ENCODE peak calls at places on chromosome 12, in six cellular contexts. G is tibial nerve, V is lower leg skin, U is cardiac muscle cell, O is upper lobe of right lung, H is mucosa of descending colon. N is an unnamed sample.

GRCh38 chr12:27555316-27555715 is 31.3 kb downstream of the PPFIBP1 start:
- DNase-seq in G (no peak), V (no peak), U (no peak), O (no peak), H (no peak), N (no peak)

GRCh38 chr12:544941-545635 is 85.3 kb downstream of the B4GALNT3 start:
- DNase-seq in G (no peak), V (no peak), U (no peak), O (no peak), H (no peak), N (no peak)

GRCh38 chr12:124233041-124233836 is 61.7 kb upstream of the RFLNA start:
- DNase-seq in G (no peak), V (no peak), U (peak), O (no peak), H (peak), N (peak)

GRCh38 chr12:34406996-34407300 is 384.7 kb downstream of the ALG10 start:
- DNase-seq in G (peak), V (no peak), U (no peak), O (no peak), H (no peak), N (no peak)

GRCh38 chr12:116690016-116690709 is 47.7 kb downstream of the SPRING1 start:
- DNase-seq in G (no peak), V (no peak), U (no peak), O (no peak), H (no peak), N (no peak)

GRCh38 chr12:57619434-57620244 is 8.4 kb downstream of the ARHGEF25 start:
- DNase-seq in G (no peak), V (no peak), U (no peak), O (peak), H (peak), N (peak)

GRCh38 chr12:68319988-68320623 is 12.1 kb downstream of the MDM1 start:
- DNase-seq in G (no peak), V (no peak), U (peak), O (no peak), H (peak), N (no peak)

GRCh38 chr12:54230555-54230954 is 41.8 kb upstream of the SMUG1 start:
- DNase-seq in G (no peak), V (no peak), U (no peak), O (no peak), H (no peak), N (no peak)

GRCh38 chr12:51822956-51823355 is 25.6 kb downstream of the FIGNL2 start:
- DNase-seq in G (no peak), V (no peak), U (no peak), O (no peak), H (no peak), N (no peak)

GRCh38 chr12:70744133-70744532 is 106.9 kb upstream of the PTPRB start:
- DNase-seq in G (no peak), V (no peak), U (peak), O (no peak), H (no peak), N (peak)

GRCh38 chr12:121812320-121812871 is 8.6 kb downstream of the SETD1B start:
- DNase-seq in G (peak), V (no peak), U (peak), O (peak), H (peak), N (peak)

GRCh38 chr12:88553941-88554658 is 26.2 kb downstream of the KITLG start:
- DNase-seq in G (no peak), V (peak), U (peak), O (no peak), H (no peak), N (peak)

GRCh38 chr12:124700810-124701594 is 133.6 kb upstream of the NCOR2 start:
- DNase-seq in G (no peak), V (no peak), U (peak), O (peak), H (no peak), N (peak)

GRCh38 chr12:6292606-6293005 is 17.9 kb upstream of the PLEKHG6 start:
- DNase-seq in G (no peak), V (no peak), U (peak), O (no peak), H (no peak), N (peak)

GRCh38 chr12:86229772-86230171 is 26.4 kb downstream of the MGAT4C start:
- DNase-seq in G (no peak), V (no peak), U (no peak), O (no peak), H (no peak), N (no peak)

GRCh38 chr12:61739925-61740324 is 520.3 kb upstream of the USP15 start:
- DNase-seq in G (no peak), V (no peak), U (no peak), O (no peak), H (no peak), N (no peak)

GRCh38 chr12:89306827-89307498 is 45.3 kb downstream of the DUSP6 start:
- DNase-seq in G (no peak), V (no peak), U (no peak), O (no peak), H (no peak), N (peak)

GRCh38 chr12:10331642-10332239 is 24.1 kb downstream of the KLRD1 start:
- DNase-seq in G (no peak), V (no peak), U (peak), O (no peak), H (peak), N (peak)

GRCh38 chr12:40580346-40580745 is 111.9 kb upstream of the CNTN1 start:
- DNase-seq in G (no peak), V (no peak), U (no peak), O (no peak), H (no peak), N (no peak)

GRCh38 chr12:120971299-120972180 is 6.8 kb upstream of the HNF1A start:
- DNase-seq in G (no peak), V (peak), U (peak), O (no peak), H (peak), N (peak)

GRCh38 chr12:14849664-14850063 is 6.3 kb upstream of the ART4 start:
- DNase-seq in G (no peak), V (no peak), U (peak), O (no peak), H (no peak), N (peak)

GRCh38 chr12:95548056-95548538 is 3.2 kb downstream of the USP44 start:
- DNase-seq in G (no peak), V (no peak), U (peak), O (peak), H (no peak), N (no peak)

GRCh38 chr12:45794422-45794821 is 64.9 kb downstream of the ARID2 start:
- DNase-seq in G (no peak), V (no peak), U (no peak), O (no peak), H (no peak), N (no peak)

GRCh38 chr12:98896938-98897337 is 251.8 kb downstream of the APAF1 start:
- DNase-seq in G (no peak), V (no peak), U (peak), O (no peak), H (no peak), N (no peak)

GRCh38 chr12:98894412-98895085 is 249.5 kb downstream of the APAF1 start:
- DNase-seq in G (no peak), V (no peak), U (peak), O (no peak), H (no peak), N (no peak)

GRCh38 chr12:98893601-98894411 is 248.7 kb downstream of the APAF1 start:
- DNase-seq in G (no peak), V (no peak), U (no peak), O (no peak), H (no peak), N (no peak)

GRCh38 chr12:98893126-98893525 is 248.0 kb downstream of the APAF1 start:
- DNase-seq in G (no peak), V (no peak), U (no peak), O (no peak), H (no peak), N (no peak)

GRCh38 chr12:98895086-98895651 is 250.1 kb downstream of the APAF1 start:
- DNase-seq in G (no peak), V (no peak), U (no peak), O (no peak), H (no peak), N (no peak)
- H3K4me3 ChIP-seq in G (peak), V (no peak), U (peak), O (no peak), H (no peak), N (no peak)

GRCh38 chr12:73935817-73936216 is 601.8 kb upstream of the ATXN7L3B start:
- DNase-seq in G (no peak), V (no peak), U (no peak), O (no peak), H (no peak), N (peak)
- TF ChIP-seq CTCF in G (no peak), V (no peak), U (no peak), O (no peak), H (no peak), N (peak)

GRCh38 chr12:113152196-113152834 is 2.8 kb downstream of the CFAP73 start:
- DNase-seq in G (no peak), V (no peak), U (no peak), O (no peak), H (no peak), N (no peak)

GRCh38 chr12:113151655-113152054 is 2.1 kb downstream of the CFAP73 start:
- DNase-seq in G (no peak), V (no peak), U (no peak), O (no peak), H (no peak), N (no peak)

GRCh38 chr12:113146999-113147398 is 2.5 kb upstream of the CFAP73 start:
- DNase-seq in G (no peak), V (no peak), U (no peak), O (no peak), H (no peak), N (no peak)

GRCh38 chr12:113152835-113153814 is 3.6 kb downstream of the CFAP73 start:
- DNase-seq in G (peak), V (peak), U (peak), O (peak), H (peak), N (peak)

GRCh38 chr12:113149361-113150150 is at the start of gene CFAP73:
- DNase-seq in G (no peak), V (peak), U (peak), O (peak), H (peak), N (peak)
- H3K4me3 ChIP-seq in G (no peak), V (no peak), U (no peak), O (no peak), H (no peak), N (no peak)

GRCh38 chr12:66119229-66119869 is 11.2 kb downstream of the LLPH start:
- DNase-seq in G (no peak), V (no peak), U (no peak), O (no peak), H (no peak), N (no peak)

GRCh38 chr12:66117242-66117641 is 13.3 kb downstream of the LLPH start:
- DNase-seq in G (no peak), V (no peak), U (no peak), O (no peak), H (no peak), N (peak)

GRCh38 chr12:66118240-66118891 is 12.2 kb downstream of the LLPH start:
- DNase-seq in G (no peak), V (no peak), U (no peak), O (no peak), H (no peak), N (peak)

GRCh38 chr12:66119870-66120241 is 10.7 kb downstream of the LLPH start:
- DNase-seq in G (no peak), V (no peak), U (no peak), O (no peak), H (no peak), N (no peak)

DNA sequence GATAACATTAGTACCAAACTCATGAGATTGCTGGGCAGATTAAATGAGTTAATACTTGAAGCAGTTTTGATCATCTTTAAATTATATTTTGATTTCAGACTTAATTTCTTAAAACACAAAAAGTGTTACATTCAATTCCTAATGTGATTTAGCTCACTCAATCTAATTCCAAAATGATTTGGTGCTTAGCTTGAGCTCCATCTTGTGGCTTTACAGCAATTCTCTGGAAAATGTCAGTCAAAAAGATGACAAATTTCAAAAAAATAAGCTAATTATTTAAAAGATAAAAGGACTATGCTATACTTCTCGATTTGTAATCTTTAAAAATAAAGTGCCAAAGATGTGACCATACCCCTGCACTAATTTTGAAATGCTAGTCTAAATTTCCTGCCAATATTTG is 10.1 kb downstream of the LLPH start:
- DNase-seq in G (no peak), V (no peak), U (no peak), O (no peak), H (no peak), N (no peak)
- TF ChIP-seq CTCF in G (no peak), V (no peak), U (no peak), O (no peak), H (no peak), N (no peak)

DNA sequence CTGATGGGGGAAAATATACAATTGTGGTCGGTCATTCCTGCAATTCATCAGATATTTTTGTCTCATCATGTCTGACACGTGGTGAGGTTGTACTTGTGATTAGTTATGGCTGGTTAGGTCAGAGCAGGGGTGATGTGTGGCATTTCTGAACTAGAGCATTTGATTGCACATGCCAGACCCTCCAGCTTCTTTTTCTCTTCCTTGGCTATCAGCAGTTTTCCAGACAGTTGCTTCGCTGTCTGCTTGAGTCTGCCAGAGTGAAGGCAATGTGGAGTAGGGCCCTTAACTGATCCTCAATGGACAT is 25.9 kb downstream of the TMEM117 start:
- DNase-seq in G (no peak), V (no peak), U (no peak), O (no peak), H (no peak), N (no peak)
- H3K4me3 ChIP-seq in G (no peak), V (no peak), U (no peak), O (no peak), H (no peak), N (no peak)

DNA sequence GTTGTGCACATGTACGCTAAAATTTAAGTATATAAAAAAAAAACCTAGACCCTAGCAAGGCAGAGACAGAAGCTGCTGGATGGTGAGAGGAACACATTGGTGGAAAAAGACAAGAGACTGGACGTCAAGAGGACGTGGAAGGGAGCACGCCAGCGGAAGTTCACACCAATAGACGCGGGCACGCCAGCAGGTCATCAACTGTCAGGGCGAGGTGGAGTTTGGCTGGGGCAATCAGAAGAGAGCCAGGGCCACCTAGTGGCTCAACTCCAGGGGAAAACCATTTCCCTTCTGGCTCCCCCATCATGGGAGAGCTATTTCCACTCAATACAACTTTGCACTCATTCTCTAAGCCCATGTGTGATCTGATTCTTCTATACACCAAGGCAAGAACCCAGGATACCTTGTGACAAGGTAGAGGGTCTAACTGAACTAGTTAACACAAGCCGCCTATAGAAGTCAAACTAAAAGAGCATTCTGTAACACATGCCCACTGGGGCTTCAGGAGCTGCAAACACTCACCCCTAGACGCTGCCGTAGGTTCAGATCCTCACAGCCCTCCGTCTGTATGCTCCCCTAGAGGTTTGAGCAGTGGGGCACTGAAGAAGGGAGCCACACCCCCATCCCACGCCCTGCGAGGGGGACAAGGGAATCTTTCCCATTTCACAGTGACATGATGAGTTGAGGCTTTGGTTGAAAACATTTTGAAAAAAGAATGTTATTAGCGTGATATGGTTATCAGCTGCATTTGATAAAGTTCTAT is 702.7 kb downstream of the TMTC2 start:
- DNase-seq in G (no peak), V (no peak), U (no peak), O (peak), H (peak), N (peak)
- TF ChIP-seq CTCF in G (no peak), V (no peak), U (no peak), O (no peak), H (no peak), N (peak)

GRCh38 chr12:92928962-92929915 is at the start of gene EEA1:
- DNase-seq in G (peak), V (peak), U (peak), O (peak), H (peak), N (peak)

GRCh38 chr12:92928431-92928961 is 599 bp downstream of the EEA1 start:
- DNase-seq in G (peak), V (peak), U (peak), O (no peak), H (peak), N (peak)

GRCh38 chr12:92927055-92927435 is 2.0 kb downstream of the EEA1 start:
- DNase-seq in G (no peak), V (peak), U (peak), O (no peak), H (no peak), N (peak)

GRCh38 chr12:92926549-92926948 is 2.5 kb downstream of the EEA1 start:
- DNase-seq in G (no peak), V (no peak), U (no peak), O (no peak), H (no peak), N (no peak)

DNA sequence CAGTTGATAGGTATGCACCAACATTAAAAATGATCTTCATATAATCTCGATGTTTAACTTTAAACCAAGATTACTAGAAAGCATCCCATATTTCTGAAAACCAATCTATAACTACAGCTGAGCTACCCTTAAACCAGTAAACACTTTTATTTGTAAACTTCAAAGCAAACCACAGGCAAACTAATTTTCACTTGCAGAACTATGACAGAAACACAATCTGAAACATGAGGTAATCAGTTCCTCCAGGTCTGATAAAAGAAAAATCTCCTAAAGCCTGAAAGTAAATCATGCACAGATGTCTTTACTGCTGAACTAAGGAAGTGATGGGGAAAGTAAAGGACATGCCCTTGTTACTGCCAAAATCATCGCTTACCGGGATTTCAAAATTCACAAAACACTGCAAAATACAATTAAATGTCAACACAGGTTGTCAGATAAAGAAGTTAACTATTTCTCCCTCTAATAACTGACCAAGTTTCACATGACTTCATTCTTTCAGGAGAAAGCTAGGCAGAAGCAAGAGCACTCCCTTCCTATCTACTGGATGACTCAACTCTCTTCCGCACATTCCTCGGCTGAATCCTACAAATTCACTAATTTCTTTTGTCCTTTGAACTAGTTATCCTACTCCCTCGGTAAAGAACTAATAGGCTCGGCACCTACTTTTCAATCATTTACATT is 1.5 kb downstream of the EEA1 start:
- DNase-seq in G (no peak), V (no peak), U (peak), O (no peak), H (no peak), N (peak)
- H3K4me3 ChIP-seq in G (peak), V (no peak), U (peak), O (peak), H (no peak), N (peak)

DNA sequence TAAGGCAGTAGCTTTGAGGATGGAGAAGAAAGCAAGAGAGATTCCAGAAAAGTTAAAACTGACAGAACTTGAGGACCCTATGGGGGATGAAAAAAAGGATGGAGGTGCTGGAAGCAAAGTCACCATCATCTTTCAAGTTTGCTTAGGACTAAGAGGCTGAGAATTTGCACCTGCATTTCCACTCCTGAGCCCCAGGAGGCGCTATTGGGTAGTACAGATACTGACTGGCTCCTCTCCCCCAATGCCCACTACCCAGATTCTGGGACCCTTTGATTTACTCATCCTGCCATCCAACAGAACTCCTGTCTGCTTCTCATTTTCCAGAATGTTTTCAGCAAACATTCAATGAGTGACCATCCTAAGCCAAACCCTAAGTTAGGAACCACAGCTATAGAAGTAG is 34.0 kb upstream of the CMKLR1 start:
- DNase-seq in G (no peak), V (no peak), U (no peak), O (no peak), H (no peak), N (no peak)
- TF ChIP-seq CTCF in G (no peak), V (no peak), U (peak), O (peak), H (no peak), N (peak)

DNA sequence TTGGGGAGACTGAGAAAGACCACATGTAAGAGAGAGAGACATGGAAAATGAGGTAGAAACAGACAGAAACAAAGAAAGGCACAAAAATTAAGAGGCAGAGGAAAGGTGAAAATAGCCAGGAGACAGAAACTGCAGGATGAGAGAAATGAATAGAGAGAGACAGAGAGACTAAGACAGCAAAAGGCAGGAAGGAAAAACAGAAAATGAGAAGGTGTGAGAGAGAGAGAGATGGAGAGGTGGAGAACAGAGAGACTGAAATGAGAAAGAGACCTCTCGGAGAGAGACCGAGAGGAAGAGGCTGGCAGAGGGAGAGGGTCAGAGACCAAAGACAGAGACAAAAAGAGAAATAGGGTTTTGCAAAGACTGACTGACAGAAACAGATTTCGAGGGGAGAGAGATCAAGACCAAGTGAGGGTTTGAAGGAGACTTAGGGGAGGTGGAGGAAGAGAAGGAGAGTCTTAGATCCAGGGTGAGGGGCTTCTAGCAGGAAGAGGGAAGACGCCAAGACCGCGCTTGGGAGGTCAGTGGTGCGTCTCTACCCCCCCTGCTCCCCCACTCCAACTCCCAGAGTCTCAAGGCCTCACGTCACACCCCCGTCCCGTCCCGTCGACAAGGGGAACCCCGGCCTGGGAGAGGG is 1.1 kb upstream of the AQP5 start:
- DNase-seq in G (no peak), V (no peak), U (no peak), O (no peak), H (no peak), N (no peak)
- H3K4me3 ChIP-seq in G (no peak), V (no peak), U (no peak), O (no peak), H (no peak), N (no peak)